ENCODE peak calls at places on chromosome 1, in nine cellular contexts. Y is activated CD4-positive, alpha-beta T cell treated with anti-CD3 and anti-CD28 coated beads, Interleukin-2, amount 50 U/mL, for 24 hours; U is psoas muscle; C is AG09309; A is ACHN; V is GM23338; B is posterior cingulate gyrus; W is anterior cingulate cortex; P is fibroblast of the aortic adventitia. H is an unnamed sample.

GRCh38 chr1:244893836-244894235 is 29.5 kb upstream of the HNRNPU start:
- DNase-seq in Y (no peak), U (no peak), C (no peak), A (no peak), V (no peak), B (no peak), W (no peak), P (no peak), H (no peak)

GRCh38 chr1:47887959-47888629 is 109.1 kb downstream of the TRABD2B start:
- DNase-seq in Y (no peak), U (no peak), C (no peak), A (no peak), V (no peak), B (no peak), W (no peak), P (no peak), H (no peak)

GRCh38 chr1:203211812-203212211 is 17.7 kb downstream of the CHIT1 start:
- DNase-seq in Y (no peak), U (no peak), C (no peak), A (no peak), V (no peak), B (no peak), W (no peak), P (no peak), H (no peak)

GRCh38 chr1:229221106-229222019 is 49.5 kb upstream of the RAB4A start:
- DNase-seq in Y (no peak), U (no peak), C (no peak), A (no peak), V (no peak), B (no peak), W (no peak), P (peak), H (peak)

GRCh38 chr1:231040800-231041704 is 998 bp upstream of the FAM89A start:
- DNase-seq in Y (no peak), U (peak), C (no peak), A (no peak), V (peak), B (no peak), W (no peak), P (no peak), H (no peak)

GRCh38 chr1:108962681-108963051 is 618 bp downstream of the CLCC1 start:
- DNase-seq in Y (no peak), U (peak), C (no peak), A (peak), V (peak), B (no peak), W (no peak), P (no peak), H (peak)

GRCh38 chr1:100708476-100709062 is 11.0 kb upstream of the VCAM1 start:
- DNase-seq in Y (no peak), U (no peak), C (no peak), A (no peak), V (no peak), B (no peak), W (no peak), P (peak), H (no peak)

GRCh38 chr1:91018006-91018405 is 3.8 kb downstream of the ZNF644 start:
- DNase-seq in Y (no peak), U (no peak), C (no peak), A (peak), V (peak), B (no peak), W (no peak), P (peak), H (no peak)

GRCh38 chr1:233912909-233913308 is 8.4 kb downstream of the SLC35F3 start:
- DNase-seq in Y (no peak), U (no peak), C (no peak), A (no peak), V (no peak), B (no peak), W (no peak), P (no peak), H (peak)

H was measured in Daoy.